ENCODE peak calls at places on chromosomes 3 and 15, in six cellular contexts. One of them, this sample, is unnamed.

GRCh38 chr3:124776856-124777255 is 46.6 kb downstream of the UMPS start:
- DNase-seq in HepG2: no peak
- DNase-seq in B cell: no peak
- DNase-seq in H9: no peak
- DNase-seq in mucosa of descending colon: no peak
- DNase-seq in nephron progenitor cell: no peak
- DNase-seq in this sample: no peak

GRCh38 chr15:77531191-77532000 is 101.3 kb downstream of the LINGO1 start:
- DNase-seq in HepG2: no peak
- DNase-seq in B cell: no peak
- DNase-seq in H9: no peak
- DNase-seq in mucosa of descending colon: no peak
- DNase-seq in nephron progenitor cell: no peak
- DNase-seq in this sample: no peak

GRCh38 chr3:190008432-190008831 is 112.3 kb downstream of the P3H2 start:
- DNase-seq in HepG2: no peak
- DNase-seq in B cell: no peak
- DNase-seq in H9: no peak
- DNase-seq in mucosa of descending colon: no peak
- DNase-seq in nephron progenitor cell: no peak
- DNase-seq in this sample: no peak

GRCh38 chr3:22887664-22888291 is 315.3 kb upstream of the UBE2E2 start:
- DNase-seq in HepG2: no peak
- DNase-seq in B cell: no peak
- DNase-seq in H9: no peak
- DNase-seq in mucosa of descending colon: peak
- DNase-seq in nephron progenitor cell: peak
- DNase-seq in this sample: no peak

GRCh38 chr3:195612075-195612800 is 28.5 kb upstream of the APOD start:
- DNase-seq in HepG2: no peak
- DNase-seq in B cell: no peak
- DNase-seq in H9: no peak
- DNase-seq in mucosa of descending colon: no peak
- DNase-seq in nephron progenitor cell: no peak
- DNase-seq in this sample: no peak

GRCh38 chr15:68232937-68233336 is 3.4 kb upstream of the CLN6 start:
- DNase-seq in HepG2: no peak
- DNase-seq in B cell: no peak
- DNase-seq in H9: no peak
- DNase-seq in mucosa of descending colon: no peak
- DNase-seq in nephron progenitor cell: no peak
- DNase-seq in this sample: no peak

GRCh38 chr3:48451270-48451669 is 4.7 kb downstream of the ATRIP start:
- DNase-seq in HepG2: peak
- DNase-seq in B cell: no peak
- DNase-seq in H9: no peak
- DNase-seq in mucosa of descending colon: no peak
- DNase-seq in nephron progenitor cell: no peak
- DNase-seq in this sample: no peak

GRCh38 chr15:28984421-28985375 is 98.9 kb downstream of the APBA2 start:
- DNase-seq in HepG2: peak
- DNase-seq in B cell: no peak
- DNase-seq in H9: no peak
- DNase-seq in mucosa of descending colon: no peak
- DNase-seq in nephron progenitor cell: peak
- DNase-seq in this sample: no peak

GRCh38 chr15:86852741-86853140 is 773.1 kb downstream of the AGBL1 start:
- DNase-seq in HepG2: no peak
- DNase-seq in B cell: no peak
- DNase-seq in H9: no peak
- DNase-seq in mucosa of descending colon: no peak
- DNase-seq in nephron progenitor cell: no peak
- DNase-seq in this sample: no peak

GRCh38 chr15:38853608-38854007 is 289.0 kb upstream of the RASGRP1 start:
- DNase-seq in HepG2: no peak
- DNase-seq in B cell: no peak
- DNase-seq in H9: peak
- DNase-seq in mucosa of descending colon: peak
- DNase-seq in nephron progenitor cell: peak
- DNase-seq in this sample: peak

GRCh38 chr3:140224307-140224706 is 289.3 kb downstream of the CLSTN2 start:
- DNase-seq in HepG2: no peak
- DNase-seq in B cell: no peak
- DNase-seq in H9: no peak
- DNase-seq in mucosa of descending colon: no peak
- DNase-seq in nephron progenitor cell: no peak
- DNase-seq in this sample: no peak

GRCh38 chr3:46406786-46407611 is at the start of the genes CCR5AS and CCRL2:
- DNase-seq in HepG2: no peak
- DNase-seq in B cell: peak
- DNase-seq in H9: no peak
- DNase-seq in mucosa of descending colon: peak
- DNase-seq in nephron progenitor cell: peak
- DNase-seq in this sample: peak

GRCh38 chr3:123401836-123402530 is 46.9 kb downstream of the ADCY5 start:
- DNase-seq in HepG2: no peak
- DNase-seq in B cell: no peak
- DNase-seq in H9: no peak
- DNase-seq in mucosa of descending colon: no peak
- DNase-seq in nephron progenitor cell: no peak
- DNase-seq in this sample: no peak

GRCh38 chr3:109819786-109820185 is 482.4 kb upstream of the DPPA4 start:
- DNase-seq in HepG2: no peak
- DNase-seq in B cell: no peak
- DNase-seq in H9: no peak
- DNase-seq in mucosa of descending colon: peak
- DNase-seq in nephron progenitor cell: peak
- DNase-seq in this sample: no peak

GRCh38 chr15:70252056-70252935 is 154.6 kb upstream of the TLE3 start:
- DNase-seq in HepG2: no peak
- DNase-seq in B cell: no peak
- DNase-seq in H9: no peak
- DNase-seq in mucosa of descending colon: no peak
- DNase-seq in nephron progenitor cell: no peak
- DNase-seq in this sample: no peak

GRCh38 chr3:117488983-117489382 is 779.4 kb downstream of the TUSC7 start:
- DNase-seq in HepG2: no peak
- DNase-seq in B cell: no peak
- DNase-seq in H9: no peak
- DNase-seq in mucosa of descending colon: no peak
- DNase-seq in nephron progenitor cell: no peak
- DNase-seq in this sample: no peak

GRCh38 chr3:21417991-21418390 is 333.0 kb downstream of the ZNF385D start:
- DNase-seq in HepG2: no peak
- DNase-seq in B cell: no peak
- DNase-seq in H9: no peak
- DNase-seq in mucosa of descending colon: no peak
- DNase-seq in nephron progenitor cell: no peak
- DNase-seq in this sample: no peak

GRCh38 chr3:189848636-189849035 is 217.4 kb downstream of the TP63 start:
- DNase-seq in HepG2: no peak
- DNase-seq in B cell: no peak
- DNase-seq in H9: no peak
- DNase-seq in mucosa of descending colon: no peak
- DNase-seq in nephron progenitor cell: no peak
- DNase-seq in this sample: no peak

GRCh38 chr15:69390575-69390974 is 23.6 kb upstream of the KIF23 start:
- DNase-seq in HepG2: no peak
- DNase-seq in B cell: no peak
- DNase-seq in H9: no peak
- DNase-seq in mucosa of descending colon: no peak
- DNase-seq in nephron progenitor cell: no peak
- DNase-seq in this sample: no peak

GRCh38 chr3:158709666-158710083 is 22.6 kb downstream of the RARRES1 start:
- DNase-seq in HepG2: no peak
- DNase-seq in B cell: no peak
- DNase-seq in H9: no peak
- DNase-seq in mucosa of descending colon: no peak
- DNase-seq in nephron progenitor cell: no peak
- DNase-seq in this sample: no peak

GRCh38 chr3:29138171-29138570 is 142.7 kb upstream of the RBMS3 start:
- DNase-seq in HepG2: no peak
- DNase-seq in B cell: no peak
- DNase-seq in H9: no peak
- DNase-seq in mucosa of descending colon: no peak
- DNase-seq in nephron progenitor cell: no peak
- DNase-seq in this sample: no peak

GRCh38 chr15:83276661-83277060 is 7.8 kb downstream of the BNC1 start:
- DNase-seq in HepG2: no peak
- DNase-seq in B cell: no peak
- DNase-seq in H9: no peak
- DNase-seq in mucosa of descending colon: no peak
- DNase-seq in nephron progenitor cell: no peak
- DNase-seq in this sample: no peak

GRCh38 chr3:58657036-58657435 is 9.5 kb downstream of the FAM3D start:
- DNase-seq in HepG2: no peak
- DNase-seq in B cell: no peak
- DNase-seq in H9: no peak
- DNase-seq in mucosa of descending colon: no peak
- DNase-seq in nephron progenitor cell: no peak
- DNase-seq in this sample: no peak

GRCh38 chr15:48722764-48723661 is 77.5 kb upstream of the FBN1 start:
- DNase-seq in HepG2: no peak
- DNase-seq in B cell: no peak
- DNase-seq in H9: no peak
- DNase-seq in mucosa of descending colon: no peak
- DNase-seq in nephron progenitor cell: no peak
- DNase-seq in this sample: no peak

GRCh38 chr3:139113231-139113749 is 68.6 kb upstream of the PRR23C start:
- DNase-seq in HepG2: no peak
- DNase-seq in B cell: no peak
- DNase-seq in H9: peak
- DNase-seq in mucosa of descending colon: no peak
- DNase-seq in nephron progenitor cell: no peak
- DNase-seq in this sample: no peak

DNA sequence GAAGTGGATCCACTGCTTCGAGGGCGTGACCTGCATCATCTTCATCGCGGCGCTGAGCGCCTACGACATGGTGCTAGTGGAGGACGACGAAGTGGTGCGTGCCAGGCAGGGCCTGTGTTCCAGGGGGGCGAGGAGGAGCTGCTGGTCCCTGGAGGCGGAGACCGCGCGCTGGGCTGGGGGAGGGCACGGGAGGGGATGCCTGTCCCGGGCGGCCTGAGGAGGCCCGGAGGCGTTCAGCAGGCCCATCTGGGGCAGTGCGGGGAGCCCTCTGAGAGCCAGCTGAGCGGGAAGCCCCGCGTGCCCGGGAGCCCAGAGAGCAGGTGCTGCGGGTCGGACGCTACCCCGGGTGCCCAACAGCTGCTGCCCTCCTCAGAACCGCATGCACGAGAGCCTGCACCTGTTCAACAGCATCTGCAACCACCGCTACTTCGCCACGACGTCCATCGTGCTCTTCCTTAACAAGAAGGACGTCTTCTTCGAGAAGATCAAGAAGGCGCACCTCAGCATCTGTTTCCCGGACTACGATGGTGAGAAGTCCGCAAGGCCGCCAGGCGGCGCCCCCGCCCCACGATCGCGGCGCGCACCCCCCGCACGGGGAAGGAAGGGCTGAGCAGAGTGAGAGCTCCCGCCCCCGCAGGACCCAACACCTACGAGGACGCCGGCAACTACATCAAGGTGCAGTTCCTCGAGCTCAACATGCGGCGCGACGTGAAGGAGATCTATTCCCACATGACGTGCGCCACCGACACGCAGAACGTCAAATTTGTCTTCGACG is 2.9 kb downstream of the GNAT1 start:
- DNase-seq in HepG2: peak
- DNase-seq in B cell: peak
- DNase-seq in H9: peak
- DNase-seq in mucosa of descending colon: peak
- DNase-seq in nephron progenitor cell: peak
- DNase-seq in this sample: peak
- TF ChIP-seq CTCF in HepG2: peak
- TF ChIP-seq CTCF in B cell: peak
- TF ChIP-seq CTCF in H9: peak
- TF ChIP-seq CTCF in mucosa of descending colon: no peak
- TF ChIP-seq CTCF in nephron progenitor cell: peak
- TF ChIP-seq CTCF in this sample: peak

DNA sequence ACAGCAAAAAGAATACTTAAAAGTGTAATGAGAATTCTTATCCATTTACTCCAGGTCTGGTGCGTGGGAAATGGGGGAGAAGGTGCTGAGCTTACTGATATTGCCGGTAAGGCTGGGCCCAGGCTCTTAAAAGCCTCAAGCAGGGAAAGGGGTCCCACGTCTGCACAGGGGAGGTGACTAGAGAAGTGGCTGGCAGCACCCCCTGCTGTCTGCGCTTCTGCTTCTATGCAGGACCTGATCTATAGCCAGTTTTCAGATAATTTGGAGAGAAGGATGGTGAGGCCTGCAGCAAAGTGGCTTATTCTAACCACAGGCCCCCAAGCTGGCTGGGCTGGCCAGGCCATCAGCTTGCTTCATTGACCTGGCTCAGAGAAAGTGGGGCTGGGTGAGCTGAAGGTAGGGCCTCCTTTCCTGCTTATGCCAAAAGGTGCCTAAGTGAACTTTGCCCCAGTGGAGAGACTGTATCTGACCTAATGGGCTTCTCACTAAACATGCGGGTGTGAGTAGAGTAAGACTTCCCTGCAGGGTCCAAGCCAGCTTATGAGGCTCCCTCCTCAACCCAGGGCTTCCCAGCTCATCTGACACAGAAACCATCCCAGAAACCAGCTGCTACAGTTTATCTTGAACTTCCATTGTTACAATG is 30.9 kb upstream of the ATP1B3 start:
- DNase-seq in HepG2: no peak
- DNase-seq in B cell: no peak
- DNase-seq in H9: peak
- DNase-seq in mucosa of descending colon: peak
- DNase-seq in nephron progenitor cell: peak
- DNase-seq in this sample: no peak
- TF ChIP-seq CTCF in HepG2: peak
- TF ChIP-seq CTCF in B cell: no peak
- TF ChIP-seq CTCF in H9: peak
- TF ChIP-seq CTCF in mucosa of descending colon: no peak
- TF ChIP-seq CTCF in nephron progenitor cell: peak
- TF ChIP-seq CTCF in this sample: no peak

GRCh38 chr3:184250167-184250828 is 826 bp downstream of the EEF1AKMT4 start:
- DNase-seq in HepG2: peak
- DNase-seq in B cell: peak
- DNase-seq in H9: peak
- DNase-seq in mucosa of descending colon: peak
- DNase-seq in nephron progenitor cell: peak
- DNase-seq in this sample: peak

GRCh38 chr3:184255291-184256039 is 5.9 kb downstream of the CAMK2N2 start:
- DNase-seq in HepG2: no peak
- DNase-seq in B cell: no peak
- DNase-seq in H9: no peak
- DNase-seq in mucosa of descending colon: no peak
- DNase-seq in nephron progenitor cell: no peak
- DNase-seq in this sample: no peak

GRCh38 chr3:184248454-184249411 is at the start of gene ALG3:
- DNase-seq in HepG2: peak
- DNase-seq in B cell: peak
- DNase-seq in H9: peak
- DNase-seq in mucosa of descending colon: peak
- DNase-seq in nephron progenitor cell: peak
- DNase-seq in this sample: peak

GRCh38 chr3:184249412-184250166 is at the start of gene EEF1AKMT4:
- DNase-seq in HepG2: peak
- DNase-seq in B cell: peak
- DNase-seq in H9: peak
- DNase-seq in mucosa of descending colon: peak
- DNase-seq in nephron progenitor cell: peak
- DNase-seq in this sample: peak
- TF ChIP-seq CTCF in HepG2: peak
- TF ChIP-seq CTCF in B cell: no peak
- TF ChIP-seq CTCF in H9: peak
- TF ChIP-seq CTCF in mucosa of descending colon: peak
- TF ChIP-seq CTCF in nephron progenitor cell: no peak
- TF ChIP-seq CTCF in this sample: peak

GRCh38 chr3:171453175-171453868 is 6.9 kb downstream of the TNIK start:
- DNase-seq in HepG2: no peak
- DNase-seq in B cell: no peak
- DNase-seq in H9: peak
- DNase-seq in mucosa of descending colon: no peak
- DNase-seq in nephron progenitor cell: peak
- DNase-seq in this sample: no peak
- TF ChIP-seq CTCF in HepG2: no peak
- TF ChIP-seq CTCF in B cell: no peak
- TF ChIP-seq CTCF in H9: peak
- TF ChIP-seq CTCF in mucosa of descending colon: no peak
- TF ChIP-seq CTCF in nephron progenitor cell: peak
- TF ChIP-seq CTCF in this sample: peak